ENCODE peak calls at places on chromosomes 11 and 22, in ten cellular contexts. A is kidney, W is dorsolateral prefrontal cortex, G is SK-N-MC, L is tibial artery, E is OCI-LY7, B is small intestine, T is cardiac fibroblast, F is left lung, I is GM23248. M is an unnamed sample.

GRCh38 chr11:65121447-65121864 is 478 bp downstream of the FAU start:
- DNase-seq in A (peak), W (peak), G (no peak), L (no peak), E (peak), B (peak), T (peak), F (no peak), I (peak), M (no peak)

GRCh38 chr11:8267831-8268529 is 4.3 kb upstream of the LMO1 start:
- DNase-seq in A (peak), W (no peak), G (no peak), L (no peak), E (no peak), B (no peak), T (no peak), F (no peak), I (peak), M (peak)

GRCh38 chr11:130737866-130738431 is 178.3 kb downstream of the SNX19 start:
- DNase-seq in A (peak), W (no peak), G (peak), L (no peak), E (no peak), B (peak), T (peak), F (no peak), I (peak), M (no peak)

GRCh38 chr22:43376765-43377485 is 33.8 kb upstream of the SCUBE1 start:
- DNase-seq in A (peak), W (no peak), G (no peak), L (no peak), E (no peak), B (peak), T (no peak), F (no peak), I (no peak), M (no peak)

GRCh38 chr22:35037089-35037488 is 28.9 kb upstream of the ISX start:
- DNase-seq in A (no peak), W (peak), G (no peak), L (no peak), E (peak), B (no peak), T (no peak), F (no peak), I (peak), M (no peak)

GRCh38 chr11:122910775-122911174 is 28.2 kb downstream of the JHY start:
- DNase-seq in A (no peak), W (no peak), G (no peak), L (no peak), E (no peak), B (peak), T (peak), F (no peak), I (peak), M (no peak)

GRCh38 chr11:2510626-2511402 is 66.0 kb downstream of the KCNQ1 start:
- DNase-seq in A (peak), W (peak), G (no peak), L (peak), E (no peak), B (no peak), T (no peak), F (peak), I (peak), M (no peak)

GRCh38 chr11:116527180-116527991 is 245.4 kb downstream of the BUD13 start:
- DNase-seq in A (no peak), W (no peak), G (no peak), L (no peak), E (no peak), B (no peak), T (no peak), F (no peak), I (no peak), M (no peak)

GRCh38 chr11:112103446-112103845 is 16.8 kb downstream of the SDHD start:
- DNase-seq in A (no peak), W (no peak), G (no peak), L (no peak), E (no peak), B (no peak), T (no peak), F (no peak), I (no peak), M (no peak)

GRCh38 chr11:27329867-27330632 is 33.0 kb downstream of the CCDC34 start:
- DNase-seq in A (no peak), W (no peak), G (no peak), L (no peak), E (no peak), B (no peak), T (peak), F (no peak), I (no peak), M (no peak)

GRCh38 chr11:43397251-43397650 is 38.5 kb downstream of the TTC17 start:
- DNase-seq in A (no peak), W (no peak), G (no peak), L (no peak), E (no peak), B (no peak), T (no peak), F (no peak), I (peak), M (no peak)

GRCh38 chr22:33036881-33037280 is 21.3 kb downstream of the SYN3 start:
- DNase-seq in A (no peak), W (no peak), G (no peak), L (no peak), E (no peak), B (no peak), T (no peak), F (no peak), I (no peak), M (no peak)

GRCh38 chr22:46577361-46578249 is 40.2 kb upstream of the CELSR1 start:
- DNase-seq in A (peak), W (peak), G (no peak), L (no peak), E (no peak), B (peak), T (no peak), F (peak), I (peak), M (peak)

GRCh38 chr11:45026835-45027234 is 76.2 kb upstream of the TP53I11 start:
- DNase-seq in A (no peak), W (no peak), G (no peak), L (no peak), E (no peak), B (no peak), T (no peak), F (no peak), I (no peak), M (no peak)

GRCh38 chr11:64887234-64887756 is 8.9 kb upstream of the EHD1 start:
- DNase-seq in A (peak), W (no peak), G (no peak), L (no peak), E (peak), B (peak), T (no peak), F (no peak), I (no peak), M (no peak)

GRCh38 chr22:39534591-39535301 is 2.2 kb upstream of the RPS19BP1 start:
- DNase-seq in A (peak), W (peak), G (no peak), L (peak), E (peak), B (peak), T (peak), F (peak), I (peak), M (no peak)

GRCh38 chr22:46734830-46735453 is 3.1 kb downstream of the CERK start:
- DNase-seq in A (no peak), W (no peak), G (no peak), L (peak), E (peak), B (no peak), T (no peak), F (peak), I (no peak), M (no peak)

GRCh38 chr22:25775501-25775900 is 33.5 kb downstream of the MYO18B start:
- DNase-seq in A (no peak), W (no peak), G (no peak), L (no peak), E (no peak), B (no peak), T (peak), F (no peak), I (peak), M (no peak)

GRCh38 chr11:124922831-124923230 is 3.8 kb downstream of the HEPN1 start:
- DNase-seq in A (no peak), W (no peak), G (no peak), L (no peak), E (no peak), B (no peak), T (no peak), F (no peak), I (no peak), M (no peak)

GRCh38 chr11:114085965-114086364 is 26.5 kb downstream of the ZBTB16 start:
- DNase-seq in A (no peak), W (no peak), G (no peak), L (no peak), E (no peak), B (no peak), T (no peak), F (no peak), I (no peak), M (no peak)

GRCh38 chr11:45051621-45052020 is 94.8 kb upstream of the PRDM11 start:
- DNase-seq in A (no peak), W (no peak), G (no peak), L (no peak), E (no peak), B (no peak), T (no peak), F (no peak), I (no peak), M (no peak)

GRCh38 chr11:1760351-1761109 is 3.2 kb downstream of the CTSD start:
- DNase-seq in A (peak), W (peak), G (no peak), L (peak), E (no peak), B (peak), T (peak), F (peak), I (peak), M (no peak)

GRCh38 chr11:31725176-31725575 is 85.9 kb downstream of the PAX6 start:
- DNase-seq in A (no peak), W (no peak), G (no peak), L (no peak), E (no peak), B (no peak), T (peak), F (no peak), I (peak), M (no peak)

GRCh38 chr22:23110922-23111527 is 30.8 kb downstream of the RSPH14 start:
- DNase-seq in A (no peak), W (no peak), G (no peak), L (no peak), E (no peak), B (no peak), T (peak), F (no peak), I (no peak), M (no peak)

GRCh38 chr11:90124371-90124770 is 10.1 kb upstream of the NAALAD2 start:
- DNase-seq in A (no peak), W (no peak), G (no peak), L (no peak), E (no peak), B (no peak), T (no peak), F (no peak), I (no peak), M (no peak)

GRCh38 chr22:36913431-36914382 is at the start of gene CSF2RB:
- DNase-seq in A (peak), W (no peak), G (no peak), L (peak), E (peak), B (no peak), T (no peak), F (peak), I (no peak), M (no peak)

GRCh38 chr11:14611939-14612338 is 31.7 kb upstream of the PDE3B start:
- DNase-seq in A (no peak), W (no peak), G (no peak), L (no peak), E (no peak), B (no peak), T (no peak), F (no peak), I (no peak), M (no peak)

GRCh38 chr11:77074205-77074604 is 7.4 kb downstream of the CAPN5 start:
- DNase-seq in A (no peak), W (no peak), G (no peak), L (no peak), E (no peak), B (peak), T (no peak), F (no peak), I (no peak), M (peak)

GRCh38 chr22:31235076-31235475 is 23.0 kb downstream of the LIMK2 start:
- DNase-seq in A (no peak), W (no peak), G (no peak), L (no peak), E (no peak), B (no peak), T (peak), F (no peak), I (no peak), M (no peak)

GRCh38 chr22:46578824-46579561 is 41.2 kb upstream of the GRAMD4 start:
- DNase-seq in A (peak), W (peak), G (no peak), L (peak), E (no peak), B (peak), T (no peak), F (peak), I (peak), M (peak)

GRCh38 chr11:59172345-59173079 is 580 bp downstream of the DTX4 start:
- DNase-seq in A (peak), W (no peak), G (no peak), L (no peak), E (peak), B (peak), T (no peak), F (no peak), I (peak), M (no peak)

GRCh38 chr11:19251577-19251976 is 10.8 kb upstream of the E2F8 start:
- DNase-seq in A (no peak), W (no peak), G (no peak), L (no peak), E (no peak), B (no peak), T (no peak), F (no peak), I (no peak), M (no peak)

GRCh38 chr11:121754603-121755002 is 301.8 kb upstream of the SORL1-AS1 start:
- DNase-seq in A (no peak), W (no peak), G (no peak), L (peak), E (no peak), B (no peak), T (no peak), F (no peak), I (no peak), M (no peak)

GRCh38 chr22:20843501-20843900 is 15.1 kb downstream of the PI4KA start:
- DNase-seq in A (no peak), W (no peak), G (no peak), L (no peak), E (no peak), B (peak), T (no peak), F (no peak), I (no peak), M (no peak)

GRCh38 chr11:72012897-72013721 is 14.4 kb downstream of the IL18BP start:
- DNase-seq in A (peak), W (peak), G (no peak), L (peak), E (no peak), B (peak), T (peak), F (peak), I (peak), M (no peak)

GRCh38 chr11:47225552-47226137 is 10.9 kb downstream of the DDB2 start:
- DNase-seq in A (no peak), W (no peak), G (no peak), L (no peak), E (no peak), B (no peak), T (no peak), F (no peak), I (no peak), M (no peak)

GRCh38 chr22:35777335-35777975 is 59.8 kb downstream of the APOL5 start:
- DNase-seq in A (no peak), W (no peak), G (no peak), L (no peak), E (no peak), B (no peak), T (peak), F (no peak), I (peak), M (no peak)

DNA sequence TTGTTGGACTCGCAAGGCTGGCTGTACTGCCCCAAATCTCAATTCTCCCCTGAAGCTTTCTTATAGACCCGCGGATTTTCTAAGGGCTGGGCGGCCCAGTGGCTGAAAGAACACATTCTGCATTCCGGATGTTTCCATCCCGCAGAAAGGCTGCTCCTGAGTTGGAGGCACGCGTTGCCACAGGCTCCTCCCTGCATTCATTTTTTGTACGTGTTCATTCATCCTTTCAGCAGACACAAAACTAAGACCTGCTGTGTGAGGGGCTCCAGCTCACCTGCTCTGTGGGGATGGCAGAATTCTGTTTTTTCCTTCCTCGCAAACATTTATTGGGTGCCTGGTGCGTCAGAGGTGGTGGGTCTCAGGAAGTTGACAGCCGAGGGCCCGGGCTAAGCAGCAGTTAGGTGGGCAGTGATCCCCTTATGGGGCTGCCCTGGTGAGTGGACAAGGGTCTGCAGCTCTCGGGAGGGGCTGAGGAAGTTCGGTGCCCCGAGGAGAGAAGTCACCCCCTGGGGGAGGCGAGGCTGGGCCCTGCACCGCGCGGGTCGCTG is 23.7 kb downstream of the SHANK3 start:
- DNase-seq in A (no peak), W (peak), G (no peak), L (no peak), E (no peak), B (no peak), T (no peak), F (peak), I (no peak), M (peak)
- H3K4me3 ChIP-seq in A (no peak), W (peak), G (no peak), L (no peak), E (no peak), B (no peak), T (no peak), F (no peak), I (no peak), M (no peak)

GRCh38 chr11:70225629-70226582 is 22.8 kb downstream of the FADD start:
- DNase-seq in A (no peak), W (no peak), G (no peak), L (no peak), E (no peak), B (peak), T (no peak), F (no peak), I (no peak), M (no peak)
- H3K4me3 ChIP-seq in A (no peak), W (no peak), G (no peak), L (no peak), E (no peak), B (no peak), T (no peak), F (no peak), I (no peak), M (no peak)

GRCh38 chr22:29914165-29914564 is 31.2 kb downstream of the MTMR3 start:
- DNase-seq in A (no peak), W (no peak), G (no peak), L (no peak), E (no peak), B (no peak), T (peak), F (no peak), I (peak), M (no peak)
- H3K4me3 ChIP-seq in A (no peak), W (no peak), G (peak), L (no peak), E (no peak), B (no peak), T (no peak), F (no peak), I (peak), M (no peak)

DNA sequence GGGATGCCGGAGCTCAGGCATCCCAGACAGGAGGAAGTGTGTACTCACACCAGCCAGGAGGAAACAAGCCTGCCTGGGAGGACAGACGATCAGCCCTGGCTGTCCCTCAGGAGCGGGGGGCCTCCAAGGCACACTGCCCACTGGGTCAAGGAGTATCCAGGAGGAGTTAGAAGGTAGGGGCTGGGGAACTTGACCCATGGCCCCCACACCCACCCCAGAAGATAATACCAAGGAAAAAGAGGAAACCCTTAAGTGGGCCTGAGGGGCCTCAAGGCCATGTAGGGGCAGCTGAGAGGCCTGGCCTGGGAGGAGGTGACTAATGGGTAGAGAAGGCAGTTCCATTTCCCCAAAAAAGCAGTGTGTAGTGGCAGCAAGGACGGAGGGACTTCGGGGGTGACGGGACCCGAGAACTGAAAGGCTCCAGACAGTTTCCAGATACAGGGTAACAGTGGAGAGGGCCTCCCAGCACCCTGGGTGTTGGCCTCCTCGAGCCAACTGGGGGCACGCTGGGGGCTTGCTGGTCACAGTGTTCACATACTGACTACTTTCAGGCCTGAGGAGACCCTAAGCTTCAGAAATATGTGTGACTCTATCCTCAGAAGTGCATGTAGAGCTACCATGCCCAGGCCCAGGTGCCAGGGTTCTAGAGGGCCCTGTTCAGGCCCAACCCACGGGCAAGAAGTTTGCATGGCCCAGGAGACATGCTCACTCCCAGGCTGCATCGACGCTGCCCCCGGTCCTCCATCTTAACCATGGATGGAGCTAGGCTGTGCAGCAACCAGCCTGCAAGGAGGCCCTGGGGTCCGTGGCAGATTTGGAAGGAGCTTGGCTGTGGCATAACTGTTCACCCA is 75.7 kb upstream of the PITPNB start:
- DNase-seq in A (no peak), W (peak), G (no peak), L (peak), E (no peak), B (no peak), T (no peak), F (peak), I (no peak), M (no peak)
- H3K4me3 ChIP-seq in A (no peak), W (no peak), G (no peak), L (no peak), E (no peak), B (no peak), T (no peak), F (no peak), I (no peak), M (no peak)

GRCh38 chr11:106961048-106961447 is 57.2 kb downstream of the GUCY1A2 start:
- DNase-seq in A (no peak), W (no peak), G (no peak), L (no peak), E (no peak), B (no peak), T (peak), F (no peak), I (peak), M (no peak)

GRCh38 chr11:106958506-106959248 is 59.6 kb downstream of the GUCY1A2 start:
- DNase-seq in A (no peak), W (no peak), G (no peak), L (no peak), E (no peak), B (no peak), T (peak), F (no peak), I (no peak), M (no peak)

GRCh38 chr11:106961518-106961917 is 56.8 kb downstream of the GUCY1A2 start:
- DNase-seq in A (no peak), W (no peak), G (peak), L (no peak), E (no peak), B (no peak), T (peak), F (no peak), I (peak), M (no peak)

GRCh38 chr11:106959386-106959785 is 58.9 kb downstream of the GUCY1A2 start:
- DNase-seq in A (no peak), W (no peak), G (no peak), L (no peak), E (no peak), B (no peak), T (no peak), F (no peak), I (no peak), M (no peak)

DNA sequence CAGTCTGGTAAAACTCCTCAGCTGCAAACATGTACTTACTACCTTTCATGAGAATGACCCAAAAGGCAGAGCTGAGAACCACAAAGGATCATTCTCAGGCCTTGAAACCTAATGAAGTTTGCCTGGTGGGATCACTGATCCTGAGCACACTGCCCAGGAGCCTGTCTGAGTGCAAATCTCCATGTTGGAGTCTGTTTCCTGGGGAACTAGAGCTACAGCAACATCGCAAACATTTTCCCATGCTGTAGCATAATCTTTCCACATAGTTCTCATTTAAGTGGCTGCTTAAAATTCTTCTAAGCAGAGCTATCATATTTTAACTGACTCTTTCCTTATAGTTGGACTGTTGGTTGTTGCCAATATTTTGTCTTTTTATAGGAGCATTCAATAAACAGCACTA is 58.5 kb downstream of the GUCY1A2 start:
- DNase-seq in A (no peak), W (no peak), G (no peak), L (no peak), E (no peak), B (no peak), T (peak), F (no peak), I (peak), M (no peak)
- H3K4me3 ChIP-seq in A (no peak), W (no peak), G (no peak), L (no peak), E (no peak), B (no peak), T (no peak), F (no peak), I (no peak), M (no peak)

M was measured in RWPE2.